ENCODE peak calls at places on chromosome 14, in six cellular contexts. O is H9, G is IMR-90, A is neuronal stem cell, L is H1, Q is trophoblast cell. T is an unnamed sample. For H3K9me3, the result is how much of the 10 kb centered on the place peaks cover.

GRCh38 chr14:43872222-43872621 is 634.9 kb downstream of the FSCB start:
- DNase-seq in O (peak), G (no peak), A (no peak), L (no peak), Q (no peak), T (no peak)

GRCh38 chr14:68753696-68754095 is 39.2 kb downstream of the ZFP36L1 start:
- DNase-seq in O (no peak), G (peak), A (no peak), L (no peak), Q (no peak), T (no peak)

GRCh38 chr14:64387232-64387737 is 868 bp upstream of the MTHFD1 start:
- DNase-seq in O (no peak), G (peak), A (no peak), L (no peak), Q (peak), T (peak)

GRCh38 chr14:68479247-68479646 is 313.6 kb downstream of the ZFP36L1 start:
- DNase-seq in O (no peak), G (peak), A (no peak), L (no peak), Q (peak), T (peak)

GRCh38 chr14:104375551-104376201 is 203.9 kb upstream of the C14orf180 start:
- DNase-seq in O (no peak), G (no peak), A (no peak), L (no peak), Q (no peak), T (no peak)

GRCh38 chr14:41586237-41586636 is 20.4 kb upstream of the LRFN5 start:
- DNase-seq in O (no peak), G (no peak), A (no peak), L (no peak), Q (no peak), T (no peak)

GRCh38 chr14:32576088-32576795 is 247.1 kb downstream of the AKAP6 start:
- DNase-seq in O (peak), G (peak), A (peak), L (no peak), Q (peak), T (peak)

GRCh38 chr14:43005807-43006206 is 1399.1 kb downstream of the LRFN5 start:
- DNase-seq in O (no peak), G (peak), A (no peak), L (no peak), Q (no peak), T (peak)

GRCh38 chr14:68874746-68875155 is 81.9 kb upstream of the ZFP36L1 start:
- DNase-seq in O (no peak), G (no peak), A (no peak), L (no peak), Q (no peak), T (no peak)

GRCh38 chr14:19917955-19918518 is 2.4 kb upstream of the OR4K5 start:
- DNase-seq in O (no peak), G (no peak), A (no peak), L (no peak), Q (peak), T (no peak)
- H3K9me3 ChIP-seq in O (half or more), G (under half), A (under half), L (half or more), Q (under half), T (under half)

GRCh38 chr14:54652188-54652889 is 85.4 kb downstream of the SAMD4A start:
- DNase-seq in O (peak), G (peak), A (peak), L (no peak), Q (peak), T (peak)
- H3K4ac ChIP-seq in O (peak), G (peak), A (no peak), L (no peak), Q (peak), T (no peak)

DNA sequence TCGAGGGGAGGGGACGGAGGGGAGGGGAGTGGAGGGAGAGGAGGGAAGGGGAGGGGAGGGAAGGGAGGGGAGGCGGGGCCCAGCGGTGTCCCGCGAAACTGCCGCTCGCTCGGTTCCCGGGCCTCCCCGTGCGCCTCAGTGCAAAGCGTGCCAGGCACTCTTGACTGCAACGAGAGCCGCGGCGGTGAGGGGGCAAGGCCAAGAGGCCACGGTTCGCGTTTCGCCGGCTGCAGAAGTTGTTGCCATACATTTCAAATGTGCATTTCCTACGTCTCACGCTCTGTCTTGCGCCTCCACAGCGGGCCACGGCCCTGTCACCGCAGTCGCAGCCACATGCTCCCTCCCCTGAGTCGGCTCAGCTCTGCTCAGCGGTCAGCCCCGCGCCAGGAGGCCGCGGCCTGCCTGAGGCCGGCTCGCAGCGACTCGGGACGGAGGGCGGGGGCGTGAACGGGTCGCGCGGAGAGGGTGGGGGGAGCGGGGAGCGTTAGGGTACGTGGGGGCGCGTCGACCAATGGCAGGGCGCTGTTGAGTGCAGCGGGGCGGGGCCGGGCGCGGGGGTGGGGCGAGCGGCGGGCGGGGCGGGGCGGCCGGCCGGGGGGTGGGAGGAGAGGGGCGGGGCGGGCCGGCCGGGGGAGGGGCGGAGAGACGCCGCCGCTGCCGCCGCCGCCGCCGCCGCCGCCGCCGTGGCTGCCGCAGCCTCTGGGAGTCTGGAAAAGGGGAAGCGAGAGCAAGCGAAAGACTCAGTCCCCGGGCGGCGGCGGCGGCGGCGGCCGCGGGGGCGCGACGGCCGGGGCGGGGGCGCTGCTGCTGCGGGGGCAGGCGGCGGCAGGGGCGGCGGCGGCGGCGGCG is at the start of gene PPP2R5C:
- DNase-seq in O (peak), G (peak), A (peak), L (peak), Q (peak), T (peak)
- H3K18ac ChIP-seq in O (no peak), G (peak), A (peak), L (no peak), Q (peak), T (peak)

DNA sequence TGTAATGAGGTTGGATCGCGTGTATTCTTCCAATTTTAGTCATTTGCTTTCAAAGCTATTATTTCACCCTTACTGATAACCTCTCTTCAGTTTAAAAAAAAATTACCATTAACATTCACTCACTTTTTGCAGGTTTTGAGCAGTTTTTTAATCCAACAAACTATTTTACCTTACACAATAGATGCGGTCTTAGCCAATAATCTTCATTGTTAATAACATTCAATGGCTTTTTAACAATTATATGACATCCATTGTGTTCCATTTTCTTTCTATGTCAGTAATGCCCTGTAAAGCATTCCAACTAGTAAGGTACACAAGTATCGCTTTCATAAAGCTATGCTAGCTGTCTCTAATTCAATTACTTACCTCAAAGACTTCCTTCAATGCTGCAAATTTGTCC is 18.9 kb upstream of the OTX2 start:
- DNase-seq in O (no peak), G (no peak), A (no peak), L (no peak), Q (no peak), T (no peak)
- H3K9me3 ChIP-seq in O (under half), G (under half), A (under half), L (under half), Q (under half), T (under half)

GRCh38 chr14:95319312-95320075 is at the start of gene CLMN:
- DNase-seq in O (peak), G (peak), A (peak), L (peak), Q (peak), T (peak)
- H3K4ac ChIP-seq in O (no peak), G (no peak), A (no peak), L (no peak), Q (no peak), T (peak)

GRCh38 chr14:75322746-75323145 is 44.1 kb downstream of the FOS start:
- DNase-seq in O (peak), G (no peak), A (no peak), L (no peak), Q (no peak), T (no peak)
- H3K18ac ChIP-seq in O (peak), G (no peak), A (no peak), L (no peak), Q (no peak), T (no peak)